ENCODE peak calls at places on chromosomes 7 and 10, in seven cellular contexts. H, A, R, M, V, U and W are unnamed samples.

GRCh38 chr7:7432979-7433378 is 102.7 kb downstream of the COL28A1 start:
- DNase-seq in H (no peak), U (no peak), V (no peak), A (no peak), R (no peak), M (no peak), W (no peak)

GRCh38 chr7:155741805-155742204 is 70.5 kb downstream of the SHH start:
- DNase-seq in A (no peak), R (no peak), M (no peak), V (no peak), H (no peak), U (no peak), W (no peak)

GRCh38 chr10:99461230-99461629 is 30.8 kb upstream of the GOT1 start:
- DNase-seq in A (no peak), V (no peak), U (no peak), R (no peak), M (peak; percentile 67), H (no peak), W (no peak)

GRCh38 chr10:5945203-5945534 is 32.2 kb downstream of the IL15RA start:
- DNase-seq in V (no peak), A (no peak), M (no peak), R (no peak), H (no peak), U (no peak), W (no peak)

GRCh38 chr7:18520450-18521235 is 25.1 kb downstream of the HDAC9 start:
- DNase-seq in A (no peak), U (no peak), H (no peak), V (no peak), M (peak; percentile 73), R (no peak), W (no peak)

GRCh38 chr7:55427279-55427788 is 62.2 kb downstream of the LANCL2 start:
- DNase-seq in M (no peak), V (no peak), A (no peak), R (no peak), H (no peak), U (no peak), W (no peak)

GRCh38 chr7:73647725-73648592 is 19.7 kb upstream of the VPS37D start:
- DNase-seq in H (no peak), M (peak; percentile 48), V (no peak), A (no peak), R (no peak), U (no peak), W (no peak)

GRCh38 chr7:1144269-1144771 is 15.7 kb downstream of the ZFAND2A start:
- DNase-seq in V (no peak), A (no peak), U (peak; percentile 91), R (no peak), H (no peak), M (peak; percentile 43), W (no peak)

GRCh38 chr7:114356133-114356532 is 58.5 kb upstream of the FOXP2 start:
- DNase-seq in R (no peak), H (no peak), U (no peak), M (peak; percentile 20), V (no peak), A (no peak), W (no peak)

GRCh38 chr7:129401968-129402860 is 32.0 kb upstream of the STRIP2 start:
- DNase-seq in R (no peak), U (no peak), H (no peak), M (peak; percentile 4), V (no peak), A (no peak), W (no peak)

GRCh38 chr10:50021646-50022045 is 33.4 kb downstream of the AGAP6 start:
- DNase-seq in R (no peak), A (no peak), M (no peak), H (no peak), U (no peak), V (no peak), W (no peak)

GRCh38 chr7:47535704-47536628 is 45.9 kb downstream of the TNS3 start:
- DNase-seq in H (no peak), U (no peak), R (no peak), M (peak; percentile 24), V (peak; percentile 16), A (no peak), W (no peak)

GRCh38 chr7:123327661-123328060 is 127.9 kb upstream of the SLC13A1 start:
- DNase-seq in A (no peak), R (no peak), H (no peak), U (no peak), V (no peak), M (no peak), W (no peak)